ENCODE peak calls at places on chromosomes 3 and 15, in seven cellular contexts. X, S, P, J, M, R and N are unnamed samples.

GRCh38 chr15:47756872-47757271 is 39.6 kb downstream of the SEMA6D start:
- DNase-seq in X (no peak), S (no peak), P (no peak), J (no peak), M (peak), R (peak), N (peak)

GRCh38 chr3:128808672-128809071 is 70.7 kb upstream of the ACAD9 start:
- DNase-seq in X (no peak), S (no peak), P (no peak), J (no peak), M (no peak), R (no peak), N (no peak)

GRCh38 chr15:51883436-51883835 is 54.0 kb downstream of the TMOD3 start:
- DNase-seq in X (no peak), S (no peak), P (no peak), J (no peak), M (peak), R (peak), N (no peak)

GRCh38 chr15:52112203-52112750 is 298 bp downstream of the BCL2L10 start:
- DNase-seq in X (no peak), S (no peak), P (peak), J (no peak), M (no peak), R (no peak), N (peak)

GRCh38 chr15:64699767-64700388 is 75.5 kb downstream of the RBPMS2 start:
- DNase-seq in X (no peak), S (no peak), P (no peak), J (no peak), M (peak), R (peak), N (no peak)

GRCh38 chr15:66833372-66833771 is 131.3 kb downstream of the SMAD6 start:
- DNase-seq in X (no peak), S (no peak), P (no peak), J (no peak), M (no peak), R (no peak), N (no peak)

GRCh38 chr3:6791161-6791560 is 69.8 kb upstream of the GRM7 start:
- DNase-seq in X (no peak), S (no peak), P (no peak), J (no peak), M (peak), R (no peak), N (no peak)

GRCh38 chr3:196941846-196942225 is 492 bp downstream of the NCBP2 start:
- DNase-seq in X (no peak), S (peak), P (no peak), J (peak), M (no peak), R (peak), N (peak)

GRCh38 chr15:85168642-85169173 is 187.1 kb downstream of the PDE8A start:
- DNase-seq in X (peak), S (peak), P (peak), J (no peak), M (peak), R (no peak), N (peak)

GRCh38 chr3:55185380-55185779 is 257.5 kb upstream of the LRTM1 start:
- DNase-seq in X (no peak), S (no peak), P (no peak), J (no peak), M (peak), R (peak), N (no peak)

GRCh38 chr3:52521488-52521824 is 12.2 kb downstream of the NT5DC2 start:
- DNase-seq in X (no peak), S (no peak), P (no peak), J (no peak), M (no peak), R (no peak), N (no peak)

GRCh38 chr3:47475029-47475569 is 642 bp downstream of the SCAP start:
- DNase-seq in X (no peak), S (no peak), P (no peak), J (peak), M (peak), R (peak), N (peak)

GRCh38 chr3:133393204-133393603 is 6.7 kb upstream of the BFSP2 start:
- DNase-seq in X (no peak), S (no peak), P (no peak), J (no peak), M (peak), R (no peak), N (no peak)

GRCh38 chr3:126659915-126660886 is 5.3 kb upstream of the TXNRD3 start:
- DNase-seq in X (no peak), S (no peak), P (no peak), J (no peak), M (peak), R (no peak), N (no peak)

GRCh38 chr15:36632196-36632595 is 52.8 kb downstream of the CDIN1 start:
- DNase-seq in X (no peak), S (no peak), P (no peak), J (no peak), M (peak), R (peak), N (no peak)